ENCODE peak calls at places on chromosome 9, in five cellular contexts. W, S, G, O and M are unnamed samples.

GRCh38 chr9:32487981-32488380 is 38.0 kb downstream of the RIGI start:
- DNase-seq in W (peak; percentile 22), S (peak; percentile 49), G (no peak), O (no peak), M (no peak)

GRCh38 chr9:76161103-76161502 is 233.1 kb downstream of the RFK start:
- DNase-seq in W (no peak), S (no peak), G (no peak), O (peak; percentile 27), M (no peak)

GRCh38 chr9:107989544-107989943 is 500.0 kb upstream of the KLF4 start:
- DNase-seq in W (peak; percentile 52), S (peak; percentile 85), G (no peak), O (no peak), M (no peak)

GRCh38 chr9:15722888-15723287 is 170.0 kb downstream of the CCDC171 start:
- DNase-seq in W (peak; percentile 49), S (peak; percentile 35), G (no peak), O (no peak), M (no peak)

GRCh38 chr9:22986556-22986955 is 539.9 kb downstream of the DMRTA1 start:
- DNase-seq in W (peak; percentile 8), S (no peak), G (no peak), O (no peak), M (no peak)

GRCh38 chr9:77597057-77597456 is 51.1 kb downstream of the GNA14 start:
- DNase-seq in W (peak; percentile 14), S (peak; percentile 30), G (no peak), O (no peak), M (no peak)

GRCh38 chr9:29214702-29215248 is 1641.5 kb upstream of the C9orf72 start:
- DNase-seq in W (no peak), S (no peak), G (no peak), O (peak; percentile 57), M (no peak)

GRCh38 chr9:98168952-98169488 is 23.4 kb downstream of the CORO2A start:
- DNase-seq in W (peak; percentile 23), S (peak; percentile 28), G (peak; percentile 3), O (no peak), M (no peak)

GRCh38 chr9:84297162-84297821 is 43.3 kb downstream of the SLC28A3 start:
- DNase-seq in W (peak; percentile 57), S (peak; percentile 54), G (no peak), O (no peak), M (no peak)

GRCh38 chr9:82271099-82271498 is 282.5 kb downstream of the SPATA31D1 start:
- DNase-seq in W (peak; percentile 99), S (peak; percentile 98), G (no peak), O (no peak), M (no peak)

GRCh38 chr9:27279611-27280010 is 17.3 kb downstream of the EQTN start:
- DNase-seq in W (no peak), S (no peak), G (no peak), O (no peak), M (no peak)

GRCh38 chr9:101458955-101459631 is 23.5 kb upstream of the ALDOB start:
- DNase-seq in W (peak; percentile 78), S (peak; percentile 86), G (no peak), O (peak; percentile 74), M (peak; percentile 63)

GRCh38 chr9:137828527-137829259 is 48.9 kb upstream of the CACNA1B start:
- DNase-seq in W (peak; percentile 12), S (peak; percentile 4), G (no peak), O (no peak), M (no peak)

GRCh38 chr9:6506571-6506970 is 93.6 kb downstream of the UHRF2 start:
- DNase-seq in W (peak; percentile 34), S (no peak), G (no peak), O (no peak), M (no peak)

GRCh38 chr9:128587453-128587852 is 35.1 kb downstream of the SPTAN1 start:
- DNase-seq in W (no peak), S (no peak), G (no peak), O (no peak), M (no peak)

GRCh38 chr9:122835313-122835731 is 6.9 kb upstream of the PDCL start:
- DNase-seq in W (no peak), S (no peak), G (no peak), O (no peak), M (no peak)

GRCh38 chr9:2255128-2255527 is 240.0 kb downstream of the SMARCA2 start:
- DNase-seq in W (no peak), S (no peak), G (no peak), O (peak; percentile 40), M (no peak)

GRCh38 chr9:95552241-95552640 is 35.5 kb upstream of the PTCH1 start:
- DNase-seq in W (no peak), S (no peak), G (no peak), O (no peak), M (no peak)

GRCh38 chr9:7238244-7238637 is 480.5 kb downstream of the KDM4C start:
- DNase-seq in W (no peak), S (no peak), G (no peak), O (no peak), M (no peak)

GRCh38 chr9:34375901-34376595 is 650 bp downstream of the MYORG start:
- DNase-seq in W (peak; percentile 15), S (peak; percentile 6), G (no peak), O (peak; percentile 36), M (no peak)

GRCh38 chr9:109793196-109793595 is 13.2 kb downstream of the PALM2AKAP2 start:
- DNase-seq in W (peak; percentile 97), S (peak; percentile 87), G (no peak), O (no peak), M (no peak)

GRCh38 chr9:105690742-105691141 is 3.6 kb upstream of the TMEM38B start:
- DNase-seq in W (no peak), S (peak; percentile 36), G (no peak), O (no peak), M (no peak)

GRCh38 chr9:35748858-35749514 is at the start of the genes GBA2 and RGP1:
- DNase-seq in W (peak; percentile 61), S (peak; percentile 50), G (no peak), O (peak; percentile 87), M (peak; percentile 19)

GRCh38 chr9:125674981-125675973 is 31.7 kb downstream of the MAPKAP1 start:
- DNase-seq in W (peak; percentile 72), S (peak; percentile 86), G (no peak), O (no peak), M (no peak)

GRCh38 chr9:19998153-19998552 is 209.3 kb upstream of the SLC24A2 start:
- DNase-seq in W (peak; percentile 54), S (peak; percentile 29), G (no peak), O (no peak), M (no peak)

GRCh38 chr9:106883626-106884190 is 20.7 kb downstream of the ZNF462 start:
- DNase-seq in W (peak; percentile 29), S (no peak), G (no peak), O (no peak), M (no peak)

GRCh38 chr9:98933185-98933584 is 10.5 kb upstream of the COL15A1 start:
- DNase-seq in W (no peak), S (no peak), G (no peak), O (no peak), M (no peak)

GRCh38 chr9:32969270-32969669 is 32.2 kb downstream of the APTX start:
- DNase-seq in W (peak; percentile 72), S (no peak), G (no peak), O (no peak), M (no peak)

GRCh38 chr9:109381011-109381729 is 60.3 kb upstream of the EPB41L4B start:
- DNase-seq in W (peak; percentile 28), S (no peak), G (no peak), O (no peak), M (no peak)

GRCh38 chr9:92636627-92637026 is 33.3 kb downstream of the IPPK start:
- DNase-seq in W (no peak), S (no peak), G (no peak), O (no peak), M (no peak)

GRCh38 chr9:130998596-130999264 is 10.2 kb upstream of the LAMC3 start:
- DNase-seq in W (peak; percentile 20), S (peak; percentile 25), G (no peak), O (no peak), M (no peak)

GRCh38 chr9:132761602-132762001 is 91.3 kb downstream of the GTF3C4 start:
- DNase-seq in W (no peak), S (no peak), G (no peak), O (no peak), M (no peak)